ENCODE peak calls at places on chromosomes 1 and 21, in ten cellular contexts. One of them, this sample, is unnamed.

GRCh38 chr1:65150583-65151263 is 2.7 kb downstream of the AK4 start:
- DNase-seq in AG10803: no peak
- DNase-seq in GM13976: no peak
- DNase-seq in fibroblast of lung: no peak
- DNase-seq in CD4-positive, alpha-beta T cell: no peak
- DNase-seq in CD8-positive, alpha-beta T cell: no peak
- DNase-seq in astrocyte of the cerebellum: no peak
- DNase-seq in GM12865: no peak
- DNase-seq in heart left ventricle: no peak
- DNase-seq in AG09309: no peak
- DNase-seq in this sample: no peak

GRCh38 chr1:97806996-97807395 is 113.8 kb downstream of the DPYD start:
- DNase-seq in GM13976: no peak
- DNase-seq in AG10803: peak; percentile 61
- DNase-seq in AG09309: no peak
- DNase-seq in astrocyte of the cerebellum: no peak
- DNase-seq in CD4-positive, alpha-beta T cell: no peak
- DNase-seq in fibroblast of lung: peak; percentile 23
- DNase-seq in heart left ventricle: no peak
- DNase-seq in CD8-positive, alpha-beta T cell: no peak
- DNase-seq in GM12865: no peak
- DNase-seq in this sample: no peak

GRCh38 chr1:21297975-21298374 is 7.7 kb upstream of the ECE1 start:
- DNase-seq in AG10803: no peak
- DNase-seq in CD4-positive, alpha-beta T cell: no peak
- DNase-seq in heart left ventricle: peak; percentile 56
- DNase-seq in fibroblast of lung: peak; percentile 73
- DNase-seq in AG09309: no peak
- DNase-seq in GM12865: no peak
- DNase-seq in astrocyte of the cerebellum: no peak
- DNase-seq in CD8-positive, alpha-beta T cell: no peak
- DNase-seq in GM13976: no peak
- DNase-seq in this sample: no peak

GRCh38 chr1:33306561-33307493 is 14.1 kb downstream of the A3GALT2 start:
- DNase-seq in astrocyte of the cerebellum: no peak
- DNase-seq in CD4-positive, alpha-beta T cell: no peak
- DNase-seq in fibroblast of lung: peak; percentile 25
- DNase-seq in AG10803: no peak
- DNase-seq in CD8-positive, alpha-beta T cell: no peak
- DNase-seq in AG09309: no peak
- DNase-seq in GM13976: no peak
- DNase-seq in GM12865: no peak
- DNase-seq in heart left ventricle: peak; percentile 48
- DNase-seq in this sample: no peak

GRCh38 chr1:217090073-217090911 is 367.1 kb upstream of the ESRRG start:
- DNase-seq in heart left ventricle: peak; percentile 40
- DNase-seq in CD4-positive, alpha-beta T cell: no peak
- DNase-seq in AG10803: no peak
- DNase-seq in fibroblast of lung: no peak
- DNase-seq in AG09309: no peak
- DNase-seq in GM13976: no peak
- DNase-seq in GM12865: no peak
- DNase-seq in astrocyte of the cerebellum: no peak
- DNase-seq in CD8-positive, alpha-beta T cell: no peak
- DNase-seq in this sample: no peak

GRCh38 chr1:22351757-22352080 is 99.9 kb upstream of the ZBTB40 start:
- DNase-seq in CD4-positive, alpha-beta T cell: no peak
- DNase-seq in GM12865: no peak
- DNase-seq in astrocyte of the cerebellum: no peak
- DNase-seq in heart left ventricle: no peak
- DNase-seq in AG09309: no peak
- DNase-seq in CD8-positive, alpha-beta T cell: no peak
- DNase-seq in fibroblast of lung: no peak
- DNase-seq in GM13976: no peak
- DNase-seq in AG10803: no peak
- DNase-seq in this sample: no peak

GRCh38 chr21:44305691-44306090 is 5.8 kb downstream of the PFKL start:
- DNase-seq in heart left ventricle: no peak
- DNase-seq in AG10803: no peak
- DNase-seq in fibroblast of lung: no peak
- DNase-seq in GM13976: no peak
- DNase-seq in CD8-positive, alpha-beta T cell: no peak
- DNase-seq in AG09309: no peak
- DNase-seq in CD4-positive, alpha-beta T cell: no peak
- DNase-seq in GM12865: no peak
- DNase-seq in astrocyte of the cerebellum: no peak
- DNase-seq in this sample: no peak

GRCh38 chr21:25963186-25963585 is 207.4 kb downstream of the APP start:
- DNase-seq in GM12865: no peak
- DNase-seq in CD8-positive, alpha-beta T cell: no peak
- DNase-seq in heart left ventricle: no peak
- DNase-seq in fibroblast of lung: peak; percentile 36
- DNase-seq in AG09309: no peak
- DNase-seq in GM13976: no peak
- DNase-seq in astrocyte of the cerebellum: peak; percentile 58
- DNase-seq in CD4-positive, alpha-beta T cell: no peak
- DNase-seq in AG10803: no peak
- DNase-seq in this sample: no peak

GRCh38 chr21:45280969-45281368 is 6.7 kb downstream of the POFUT2 start:
- DNase-seq in CD4-positive, alpha-beta T cell: no peak
- DNase-seq in heart left ventricle: no peak
- DNase-seq in AG09309: no peak
- DNase-seq in AG10803: no peak
- DNase-seq in GM13976: no peak
- DNase-seq in astrocyte of the cerebellum: no peak
- DNase-seq in CD8-positive, alpha-beta T cell: no peak
- DNase-seq in fibroblast of lung: no peak
- DNase-seq in GM12865: no peak
- DNase-seq in this sample: no peak

GRCh38 chr1:220834155-220834870 is 44.9 kb upstream of the HLX start:
- DNase-seq in fibroblast of lung: no peak
- DNase-seq in CD4-positive, alpha-beta T cell: no peak
- DNase-seq in AG10803: no peak
- DNase-seq in AG09309: no peak
- DNase-seq in astrocyte of the cerebellum: no peak
- DNase-seq in GM12865: no peak
- DNase-seq in CD8-positive, alpha-beta T cell: no peak
- DNase-seq in GM13976: no peak
- DNase-seq in heart left ventricle: no peak
- DNase-seq in this sample: no peak

GRCh38 chr1:205584732-205585131 is 47.1 kb downstream of the ELK4 start:
- DNase-seq in heart left ventricle: no peak
- DNase-seq in AG09309: no peak
- DNase-seq in CD8-positive, alpha-beta T cell: no peak
- DNase-seq in CD4-positive, alpha-beta T cell: no peak
- DNase-seq in astrocyte of the cerebellum: no peak
- DNase-seq in AG10803: no peak
- DNase-seq in fibroblast of lung: no peak
- DNase-seq in GM13976: no peak
- DNase-seq in GM12865: no peak
- DNase-seq in this sample: no peak
- TF ChIP-seq CTCF in heart left ventricle: peak; percentile 34
- TF ChIP-seq CTCF in AG09309: peak; percentile 48
- TF ChIP-seq CTCF in CD8-positive, alpha-beta T cell: no peak
- TF ChIP-seq CTCF in CD4-positive, alpha-beta T cell: no peak
- TF ChIP-seq CTCF in astrocyte of the cerebellum: peak; percentile 39
- TF ChIP-seq CTCF in AG10803: peak; percentile 20
- TF ChIP-seq CTCF in fibroblast of lung: peak; percentile 24
- TF ChIP-seq CTCF in GM13976: no peak
- TF ChIP-seq CTCF in GM12865: peak; percentile 38
- TF ChIP-seq CTCF in this sample: peak; percentile 40

GRCh38 chr1:203066965-203067364 is 18.8 kb downstream of the MYOG start:
- DNase-seq in astrocyte of the cerebellum: no peak
- DNase-seq in CD4-positive, alpha-beta T cell: no peak
- DNase-seq in AG09309: no peak
- DNase-seq in GM12865: no peak
- DNase-seq in fibroblast of lung: no peak
- DNase-seq in heart left ventricle: peak; percentile 11
- DNase-seq in AG10803: no peak
- DNase-seq in CD8-positive, alpha-beta T cell: no peak
- DNase-seq in GM13976: no peak
- DNase-seq in this sample: no peak
- TF ChIP-seq CTCF in astrocyte of the cerebellum: no peak
- TF ChIP-seq CTCF in CD4-positive, alpha-beta T cell: no peak
- TF ChIP-seq CTCF in AG09309: no peak
- TF ChIP-seq CTCF in GM12865: no peak
- TF ChIP-seq CTCF in fibroblast of lung: no peak
- TF ChIP-seq CTCF in heart left ventricle: no peak
- TF ChIP-seq CTCF in AG10803: no peak
- TF ChIP-seq CTCF in CD8-positive, alpha-beta T cell: no peak
- TF ChIP-seq CTCF in GM13976: no peak
- TF ChIP-seq CTCF in this sample: no peak

GRCh38 chr21:38377165-38378093 is 120.6 kb downstream of the KCNJ15 start:
- DNase-seq in GM13976: no peak
- DNase-seq in AG09309: no peak
- DNase-seq in CD8-positive, alpha-beta T cell: no peak
- DNase-seq in GM12865: no peak
- DNase-seq in CD4-positive, alpha-beta T cell: no peak
- DNase-seq in heart left ventricle: no peak
- DNase-seq in astrocyte of the cerebellum: no peak
- DNase-seq in AG10803: peak; percentile 17
- DNase-seq in fibroblast of lung: no peak
- DNase-seq in this sample: peak; percentile 42

GRCh38 chr21:38379171-38379570 is 119.1 kb downstream of the ERG start:
- DNase-seq in fibroblast of lung: no peak
- DNase-seq in GM12865: no peak
- DNase-seq in AG09309: no peak
- DNase-seq in heart left ventricle: no peak
- DNase-seq in astrocyte of the cerebellum: no peak
- DNase-seq in GM13976: no peak
- DNase-seq in AG10803: no peak
- DNase-seq in CD4-positive, alpha-beta T cell: no peak
- DNase-seq in CD8-positive, alpha-beta T cell: no peak
- DNase-seq in this sample: no peak

GRCh38 chr21:38383411-38384245 is 114.6 kb downstream of the ERG start:
- DNase-seq in AG10803: no peak
- DNase-seq in fibroblast of lung: no peak
- DNase-seq in GM13976: no peak
- DNase-seq in GM12865: no peak
- DNase-seq in heart left ventricle: no peak
- DNase-seq in astrocyte of the cerebellum: no peak
- DNase-seq in CD4-positive, alpha-beta T cell: no peak
- DNase-seq in AG09309: no peak
- DNase-seq in CD8-positive, alpha-beta T cell: no peak
- DNase-seq in this sample: no peak

GRCh38 chr21:38384246-38384576 is 114.1 kb downstream of the ERG start:
- DNase-seq in CD4-positive, alpha-beta T cell: no peak
- DNase-seq in AG09309: no peak
- DNase-seq in astrocyte of the cerebellum: no peak
- DNase-seq in GM12865: no peak
- DNase-seq in GM13976: no peak
- DNase-seq in heart left ventricle: no peak
- DNase-seq in fibroblast of lung: no peak
- DNase-seq in AG10803: no peak
- DNase-seq in CD8-positive, alpha-beta T cell: no peak
- DNase-seq in this sample: peak; percentile 50

GRCh38 chr21:38380391-38381137 is 117.7 kb downstream of the ERG start:
- DNase-seq in CD8-positive, alpha-beta T cell: no peak
- DNase-seq in fibroblast of lung: peak; percentile 22
- DNase-seq in GM13976: no peak
- DNase-seq in AG10803: no peak
- DNase-seq in astrocyte of the cerebellum: no peak
- DNase-seq in CD4-positive, alpha-beta T cell: no peak
- DNase-seq in GM12865: no peak
- DNase-seq in AG09309: no peak
- DNase-seq in heart left ventricle: no peak
- DNase-seq in this sample: peak; percentile 54
- TF ChIP-seq CTCF in CD8-positive, alpha-beta T cell: no peak
- TF ChIP-seq CTCF in fibroblast of lung: peak; percentile 40
- TF ChIP-seq CTCF in GM13976: no peak
- TF ChIP-seq CTCF in AG10803: peak; percentile 46
- TF ChIP-seq CTCF in astrocyte of the cerebellum: peak; percentile 42
- TF ChIP-seq CTCF in CD4-positive, alpha-beta T cell: no peak
- TF ChIP-seq CTCF in GM12865: no peak
- TF ChIP-seq CTCF in AG09309: peak; percentile 27
- TF ChIP-seq CTCF in heart left ventricle: peak; percentile 31
- TF ChIP-seq CTCF in this sample: no peak

DNA sequence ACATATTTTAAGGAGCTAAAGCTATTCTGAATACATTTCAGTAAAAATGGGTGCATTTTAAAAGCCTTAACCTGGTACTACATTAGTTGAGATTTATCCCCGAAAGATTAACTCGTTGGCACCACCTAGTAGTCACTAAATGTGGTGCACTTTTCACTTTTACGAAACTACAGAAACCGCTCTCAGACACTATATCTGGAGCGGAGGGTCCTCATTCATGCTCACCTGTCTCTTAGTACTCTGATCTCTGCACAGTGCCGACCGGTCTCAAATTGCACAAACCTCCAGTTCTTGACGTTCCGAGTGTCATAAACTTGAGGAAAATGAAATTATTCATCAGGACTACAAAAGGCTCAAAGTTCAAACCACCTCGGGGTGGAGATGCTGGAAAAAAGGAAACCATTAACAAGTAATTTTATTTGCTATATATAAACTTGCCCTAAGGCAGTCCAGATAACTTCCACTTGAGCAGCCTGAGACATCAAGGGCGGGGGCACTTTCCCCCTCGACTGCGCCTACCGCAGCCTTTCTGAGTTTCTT is 722 bp downstream of the LZIC start:
- DNase-seq in GM13976: peak; percentile 71
- DNase-seq in CD8-positive, alpha-beta T cell: no peak
- DNase-seq in heart left ventricle: no peak
- DNase-seq in CD4-positive, alpha-beta T cell: no peak
- DNase-seq in astrocyte of the cerebellum: peak; percentile 46
- DNase-seq in AG09309: peak; percentile 21
- DNase-seq in AG10803: peak; percentile 64
- DNase-seq in GM12865: peak; percentile 79
- DNase-seq in fibroblast of lung: peak; percentile 70
- DNase-seq in this sample: peak; percentile 75
- TF ChIP-seq CTCF in GM13976: peak; percentile 40
- TF ChIP-seq CTCF in CD8-positive, alpha-beta T cell: peak; percentile 57
- TF ChIP-seq CTCF in heart left ventricle: peak; percentile 42
- TF ChIP-seq CTCF in CD4-positive, alpha-beta T cell: peak; percentile 31
- TF ChIP-seq CTCF in astrocyte of the cerebellum: peak; percentile 63
- TF ChIP-seq CTCF in AG09309: peak; percentile 58
- TF ChIP-seq CTCF in AG10803: peak; percentile 63
- TF ChIP-seq CTCF in GM12865: peak; percentile 45
- TF ChIP-seq CTCF in fibroblast of lung: peak; percentile 52
- TF ChIP-seq CTCF in this sample: peak; percentile 36

This sample was measured in NB4.